ENCODE peak calls at places on chromosomes 1 and 21, in five cellular contexts. K, Z, P, G and V are unnamed samples.

GRCh38 chr1:10724948-10725852 is 71.2 kb downstream of the CASZ1 start:
- DNase-seq in K (peak), Z (no peak), P (peak), G (peak), V (no peak)

GRCh38 chr1:43932786-43933385 is 715 bp upstream of the ARTN start:
- DNase-seq in K (peak), Z (no peak), P (peak), G (peak), V (no peak)

GRCh38 chr1:14328687-14329086 is 269.8 kb upstream of the KAZN start:
- DNase-seq in K (no peak), Z (no peak), P (no peak), G (no peak), V (no peak)

GRCh38 chr1:230066036-230066435 is 1.0 kb upstream of the GALNT2 start:
- DNase-seq in K (no peak), Z (no peak), P (no peak), G (no peak), V (no peak)

GRCh38 chr1:67840449-67840848 is 7.2 kb upstream of the GNG12 start:
- DNase-seq in K (peak), Z (no peak), P (peak), G (no peak), V (no peak)

GRCh38 chr1:62613325-62613727 is 16.0 kb downstream of the ANGPTL3 start:
- DNase-seq in K (no peak), Z (no peak), P (no peak), G (no peak), V (no peak)

GRCh38 chr21:18384771-18385170 is 18.8 kb downstream of the TMPRSS15 start:
- DNase-seq in K (no peak), Z (no peak), P (peak), G (peak), V (no peak)

GRCh38 chr1:155996166-155996565 is 17.8 kb upstream of the ARHGEF2 start:
- DNase-seq in K (no peak), Z (no peak), P (no peak), G (no peak), V (no peak)

GRCh38 chr1:9316080-9316444 is 23.4 kb downstream of the SPSB1 start:
- DNase-seq in K (no peak), Z (no peak), P (peak), G (no peak), V (peak)

GRCh38 chr1:43074244-43074643 is 97.8 kb downstream of the EBNA1BP2 start:
- DNase-seq in K (no peak), Z (no peak), P (no peak), G (peak), V (no peak)

GRCh38 chr1:44245066-44245465 is 31.8 kb downstream of the DMAP1 start:
- DNase-seq in K (no peak), Z (no peak), P (no peak), G (no peak), V (no peak)

GRCh38 chr1:230166366-230167132 is 99.5 kb downstream of the GALNT2 start:
- DNase-seq in K (no peak), Z (no peak), P (no peak), G (no peak), V (no peak)

GRCh38 chr1:63913533-63913932 is 139.7 kb downstream of the ROR1 start:
- DNase-seq in K (no peak), Z (no peak), P (no peak), G (no peak), V (no peak)

GRCh38 chr1:93604411-93604810 is 77.2 kb downstream of the BCAR3 start:
- DNase-seq in K (no peak), Z (no peak), P (no peak), G (no peak), V (no peak)

GRCh38 chr1:182386980-182387379 is 4.6 kb downstream of the GLUL start:
- DNase-seq in K (no peak), Z (no peak), P (no peak), G (no peak), V (no peak)

GRCh38 chr1:108598340-108598739 is 38.4 kb downstream of the EEIG2 start:
- DNase-seq in K (no peak), Z (no peak), P (no peak), G (no peak), V (no peak)

GRCh38 chr1:79708646-79709237 is 702.2 kb upstream of the ADGRL4 start:
- DNase-seq in K (no peak), Z (no peak), P (peak), G (no peak), V (no peak)

GRCh38 chr1:112956503-112957132 is 622 bp upstream of the SLC16A1 start:
- DNase-seq in K (no peak), Z (peak), P (no peak), G (no peak), V (peak)

GRCh38 chr1:155978973-155979429 is 654 bp upstream of the ARHGEF2 start:
- DNase-seq in K (no peak), Z (no peak), P (peak), G (no peak), V (peak)

GRCh38 chr1:52355847-52356505 is 10.0 kb downstream of the CC2D1B start:
- DNase-seq in K (no peak), Z (no peak), P (no peak), G (no peak), V (no peak)

GRCh38 chr1:91583326-91583755 is 82.7 kb downstream of the CDC7 start:
- DNase-seq in K (peak), Z (no peak), P (peak), G (peak), V (no peak)

GRCh38 chr1:201999625-202000238 is 10.7 kb upstream of the ELF3 start:
- DNase-seq in K (peak), Z (peak), P (peak), G (peak), V (peak)

GRCh38 chr1:25019351-25020172 is 89.5 kb upstream of the RUNX3 start:
- DNase-seq in K (no peak), Z (no peak), P (no peak), G (no peak), V (no peak)